ENCODE peak calls at places on chromosomes 11 and 22, in ten cellular contexts. Z is bronchial epithelial cell; P is GDM1; D is stimulated activated naive CD8-positive, alpha-beta T cell treated with anti-CD3 and anti-CD28 coated beads, Interleukin-15, Interleukin-2, amounts not matched to agents 100 U/mL and 50 U/mL, for 24 hours; G is MG63; Y is GF-D8; U is NCI-H1436 treated with DMSO at 0.1 percent for 48 hours; R is choroid plexus epithelial cell; M is NCI-H1105; B is activated T-helper 1 cell treated with Interleukin-2 at 50 U/mL for 16 hours. I is an unnamed sample.

GRCh38 chr11:114472661-114473060 is 33.4 kb downstream of the REXO2 start:
- DNase-seq in G (no peak), R (no peak), M (no peak), P (no peak), Y (no peak), D (no peak), U (no peak), B (no peak), Z (no peak), I (no peak)

GRCh38 chr11:56345739-56346138 is at the start of gene OR8K1:
- DNase-seq in P (no peak), R (no peak), B (no peak), D (no peak), G (no peak), U (no peak), Y (no peak), M (no peak), Z (no peak), I (no peak)

GRCh38 chr11:67538823-67539505 is 15.7 kb upstream of the CABP2 start:
- DNase-seq in P (no peak), D (no peak), B (no peak), Y (no peak), Z (no peak), R (no peak), M (no peak), G (no peak), U (no peak), I (no peak)

GRCh38 chr11:64564947-64565889 is 25.8 kb upstream of the SLC22A12 start:
- DNase-seq in G (no peak), Z (no peak), Y (no peak), B (no peak), U (no peak), M (no peak), D (no peak), P (no peak), R (no peak), I (no peak)

GRCh38 chr11:101915811-101916291 is 471 bp downstream of the ANGPTL5 start:
- DNase-seq in M (no peak), P (no peak), B (no peak), U (no peak), G (no peak), R (peak), D (no peak), Y (no peak), Z (peak), I (no peak)

GRCh38 chr22:17120711-17121234 is 387 bp downstream of the TMEM121B start:
- DNase-seq in P (no peak), U (no peak), M (no peak), Y (no peak), D (no peak), R (no peak), B (no peak), Z (no peak), G (peak), I (peak)

GRCh38 chr11:47716692-47717091 is 1.5 kb upstream of the AGBL2 start:
- DNase-seq in B (no peak), G (no peak), U (no peak), Y (no peak), R (no peak), P (no peak), D (no peak), M (no peak), Z (peak), I (no peak)

GRCh38 chr11:79066456-79067354 is 374.1 kb downstream of the TENM4 start:
- DNase-seq in M (no peak), D (no peak), G (no peak), R (peak), Z (no peak), B (no peak), U (no peak), Y (no peak), P (no peak), I (no peak)

GRCh38 chr11:44179173-44179572 is 83.7 kb downstream of the EXT2 start:
- DNase-seq in B (no peak), R (peak), P (no peak), Y (no peak), U (no peak), D (no peak), Z (no peak), G (no peak), M (no peak), I (no peak)

GRCh38 chr22:37274380-37274862 is 7.9 kb upstream of the CYTH4 start:
- DNase-seq in Z (no peak), R (no peak), P (peak), M (no peak), Y (peak), D (no peak), G (no peak), U (no peak), B (no peak), I (no peak)

GRCh38 chr11:73528420-73528819 is 69.5 kb downstream of the FAM168A start:
- DNase-seq in Y (no peak), U (no peak), Z (no peak), R (peak), D (no peak), M (no peak), B (no peak), G (no peak), P (no peak), I (no peak)

GRCh38 chr22:40721266-40721665 is 42.0 kb downstream of the MCHR1 start:
- DNase-seq in R (peak), U (peak), B (no peak), G (peak), Y (no peak), Z (peak), D (no peak), P (no peak), M (no peak), I (no peak)

GRCh38 chr11:559020-559620 is 1.4 kb downstream of the LMNTD2 start:
- DNase-seq in M (no peak), R (no peak), B (no peak), D (no peak), P (no peak), U (no peak), G (no peak), Y (no peak), Z (no peak), I (peak)

GRCh38 chr11:17739945-17740338 is 5.4 kb downstream of the KCNC1 start:
- DNase-seq in M (no peak), G (no peak), P (no peak), B (no peak), Z (no peak), D (no peak), U (no peak), Y (no peak), R (no peak), I (no peak)

GRCh38 chr11:128734439-128735224 is 40.8 kb downstream of the FLI1 start:
- DNase-seq in R (no peak), Y (no peak), M (no peak), B (no peak), D (no peak), G (no peak), P (no peak), Z (no peak), U (no peak), I (no peak)

I was measured in activated T-cell treated with anti-CD3 and anti-CD28 coated beads, Interleukin-2, amount 50 U/mL, for 4 hours.